ENCODE peak calls at places on chromosome 17, in nine cellular contexts. W is prostate gland; B is brain microvascular endothelial cell; V is NB4; T is CD4-positive, CD25-positive, alpha-beta regulatory T cell; Y is GM23248; Z is psoas muscle; G is BE2C; J is neural progenitor cell. O is an unnamed sample.

GRCh38 chr17:5254903-5255521 is 20.4 kb upstream of the SCIMP start:
- DNase-seq in W (no peak), B (no peak), V (peak; percentile 94), T (no peak), Y (no peak), Z (no peak), G (no peak), J (no peak), O (no peak)

GRCh38 chr17:15966879-15967248 is 21.9 kb downstream of the ADORA2B start:
- DNase-seq in W (no peak), B (no peak), V (peak; percentile 81), T (no peak), Y (no peak), Z (no peak), G (no peak), J (peak; percentile 53), O (peak; percentile 38)

GRCh38 chr17:83086907-83087787 is 7.7 kb downstream of the METRNL start:
- DNase-seq in W (no peak), B (no peak), V (no peak), T (no peak), Y (peak; percentile 65), Z (no peak), G (no peak), J (no peak), O (no peak)

GRCh38 chr17:5500804-5501391 is 14.5 kb downstream of the MIS12 start:
- DNase-seq in W (peak; percentile 21), B (peak; percentile 84), V (peak; percentile 76), T (peak; percentile 75), Y (peak; percentile 97), Z (peak; percentile 76), G (peak; percentile 90), J (peak; percentile 100), O (peak; percentile 79)

GRCh38 chr17:29838961-29839360 is 91.1 kb downstream of the SSH2 start:
- DNase-seq in W (no peak), B (peak; percentile 17), V (no peak), T (no peak), Y (peak; percentile 48), Z (no peak), G (peak; percentile 60), J (peak; percentile 86), O (no peak)

GRCh38 chr17:43216369-43216761 is 4.7 kb downstream of the TMEM106A start:
- DNase-seq in W (no peak), B (no peak), V (no peak), T (no peak), Y (no peak), Z (no peak), G (no peak), J (no peak), O (no peak)

GRCh38 chr17:83031321-83031945 is 48.0 kb upstream of the METRNL start:
- DNase-seq in W (no peak), B (no peak), V (no peak), T (no peak), Y (no peak), Z (no peak), G (no peak), J (no peak), O (no peak)

GRCh38 chr17:69046130-69046807 is 14.5 kb downstream of the ABCA9 start:
- DNase-seq in W (no peak), B (no peak), V (no peak), T (no peak), Y (no peak), Z (no peak), G (no peak), J (peak; percentile 51), O (no peak)

DNA sequence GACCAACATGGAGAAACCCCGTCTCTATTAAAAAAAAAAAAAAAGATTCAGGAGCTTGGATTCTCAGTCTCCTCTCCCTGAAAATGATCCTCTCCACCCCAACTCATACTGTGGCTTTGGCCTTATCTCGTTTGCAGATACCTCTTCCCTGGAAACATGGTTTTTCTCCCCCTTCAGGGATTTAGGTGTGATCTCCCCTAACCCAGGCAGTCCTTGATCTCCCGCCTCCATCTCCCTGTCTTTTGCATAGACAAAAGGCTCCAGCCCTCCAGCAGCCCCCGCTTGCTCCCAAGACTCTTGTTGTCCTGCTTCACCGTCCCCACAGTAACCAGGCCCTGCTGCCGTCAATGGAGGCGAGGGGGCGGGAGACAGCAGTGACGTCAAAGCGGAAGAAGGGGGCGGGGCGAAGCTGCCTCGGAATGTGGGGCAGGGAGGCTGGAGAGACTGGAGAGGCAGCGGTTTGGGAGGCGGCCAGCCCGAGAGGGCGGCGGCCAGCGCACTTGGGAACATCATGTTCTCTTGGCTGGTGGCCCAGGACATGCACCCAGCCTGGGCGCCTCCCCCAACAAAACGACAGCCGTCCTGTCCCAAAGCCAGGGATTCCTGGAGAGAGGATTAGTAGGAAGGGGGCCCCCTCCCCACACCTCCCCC is 1.9 kb upstream of the PER1 start:
- DNase-seq in W (peak; percentile 100), B (peak; percentile 99), V (peak; percentile 78), T (peak; percentile 92), Y (peak; percentile 99), Z (peak; percentile 100), G (peak; percentile 86), J (peak; percentile 96), O (no peak)
- H3K4me3 ChIP-seq in W (peak overlapping the region; percentile 95), B (peak overlapping the region; percentile 77), V (no peak overlapping the region), T (peak overlapping the region; percentile 94), Y (peak overlapping the region; percentile 79), Z (peak overlapping the region; percentile 97), G (peak overlapping the region; percentile 11), J (peak overlapping the region; percentile 46), O (peak overlapping the region; percentile 28)

GRCh38 chr17:81474958-81475357 is 37.6 kb downstream of the ACTG1 start:
- DNase-seq in W (no peak), B (no peak), V (no peak), T (no peak), Y (no peak), Z (no peak), G (no peak), J (no peak), O (no peak)
- H3K4me3 ChIP-seq in W (no peak overlapping the region), B (no peak overlapping the region), V (no peak overlapping the region), T (no peak overlapping the region), Y (no peak overlapping the region), Z (no peak overlapping the region), G (no peak overlapping the region), J (no peak overlapping the region), O (no peak overlapping the region)

GRCh38 chr17:63956296-63956920 is 16.3 kb downstream of the SCN4A start:
- DNase-seq in W (no peak), B (peak; percentile 49), V (no peak), T (no peak), Y (peak; percentile 68), Z (no peak), G (no peak), J (no peak), O (no peak)
- H3K4me3 ChIP-seq in W (no peak overlapping the region), B (no peak overlapping the region), V (no peak overlapping the region), T (no peak overlapping the region), Y (no peak overlapping the region), Z (no peak overlapping the region), G (no peak overlapping the region), J (no peak overlapping the region), O (no peak overlapping the region)

DNA sequence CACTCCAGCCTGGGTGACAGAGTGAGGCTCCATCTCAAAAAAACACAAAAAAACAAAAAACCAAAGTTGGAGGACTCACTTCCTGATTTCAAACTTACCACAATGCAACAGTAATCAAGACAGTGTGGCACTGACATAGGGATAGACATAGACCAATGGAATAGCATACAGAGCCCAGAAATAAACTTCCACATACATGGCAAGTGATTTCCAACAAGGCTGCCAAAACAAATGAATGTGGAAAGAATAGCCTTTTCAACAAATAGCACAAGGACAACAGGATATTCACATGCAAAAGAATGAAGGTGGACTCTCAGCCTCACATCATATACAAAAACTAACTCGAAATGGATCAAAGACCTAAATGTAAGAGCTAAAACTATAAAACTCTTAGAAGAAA is 36.8 kb upstream of the RASD1 start:
- DNase-seq in W (no peak), B (no peak), V (no peak), T (no peak), Y (no peak), Z (no peak), G (no peak), J (no peak), O (no peak)
- H3K4me3 ChIP-seq in W (no peak overlapping the region), B (no peak overlapping the region), V (no peak overlapping the region), T (no peak overlapping the region), Y (no peak overlapping the region), Z (no peak overlapping the region), G (no peak overlapping the region), J (no peak overlapping the region), O (no peak overlapping the region)

DNA sequence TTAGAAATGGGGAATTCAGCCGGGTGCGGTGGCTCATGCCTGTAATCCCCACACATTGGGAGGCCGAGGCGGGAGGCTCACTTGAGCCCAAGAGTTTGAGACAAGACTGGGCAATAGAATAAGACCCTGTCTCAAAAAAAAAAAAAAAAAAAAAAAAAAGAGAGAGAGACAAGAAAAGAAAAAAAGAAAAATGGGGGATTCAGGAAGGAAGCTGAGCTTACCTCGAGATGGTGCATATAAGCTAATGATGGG is 150.8 kb upstream of the RPH3AL start:
- DNase-seq in W (no peak), B (no peak), V (no peak), T (no peak), Y (no peak), Z (no peak), G (no peak), J (no peak), O (no peak)
- H3K4me3 ChIP-seq in W (no peak overlapping the region), B (no peak overlapping the region), V (no peak overlapping the region), T (peak overlapping the region; percentile 53), Y (peak overlapping the region; percentile 19), Z (no peak overlapping the region), G (no peak overlapping the region), J (no peak overlapping the region), O (peak overlapping the region; percentile 59)

O was measured in Jurkat, Clone E6-1.